ENCODE peak calls at places on chromosomes 13 and 19, in four cellular contexts. One of them, this sample, is unnamed.

GRCh38 chr19:801030-801860 is 4.0 kb downstream of the PTBP1 start:
- DNase-seq in vagina: no peak
- DNase-seq in cardiac muscle cell: peak
- DNase-seq in mesothelial cell of epicardium: no peak
- DNase-seq in this sample: no peak

GRCh38 chr13:99008577-99008976 is 30.7 kb upstream of the DOCK9 start:
- DNase-seq in mesothelial cell of epicardium: no peak
- DNase-seq in cardiac muscle cell: no peak
- DNase-seq in vagina: no peak
- DNase-seq in this sample: no peak

GRCh38 chr19:18543814-18544475 is 572 bp upstream of the FKBP8 start:
- DNase-seq in cardiac muscle cell: peak
- DNase-seq in mesothelial cell of epicardium: no peak
- DNase-seq in vagina: no peak
- DNase-seq in this sample: no peak

GRCh38 chr13:41007359-41008118 is 11.6 kb downstream of the ELF1 start:
- DNase-seq in vagina: no peak
- DNase-seq in mesothelial cell of epicardium: no peak
- DNase-seq in cardiac muscle cell: no peak
- DNase-seq in this sample: no peak

GRCh38 chr19:38430931-38431330 is 2.6 kb upstream of the RYR1 start:
- DNase-seq in cardiac muscle cell: no peak
- DNase-seq in mesothelial cell of epicardium: no peak
- DNase-seq in vagina: no peak
- DNase-seq in this sample: no peak

GRCh38 chr13:67155898-67156717 is 74.0 kb downstream of the PCDH9 start:
- DNase-seq in cardiac muscle cell: no peak
- DNase-seq in vagina: no peak
- DNase-seq in mesothelial cell of epicardium: no peak
- DNase-seq in this sample: no peak

GRCh38 chr19:32702010-32702409 is 10.4 kb downstream of the NUDT19 start:
- DNase-seq in mesothelial cell of epicardium: no peak
- DNase-seq in cardiac muscle cell: no peak
- DNase-seq in vagina: no peak
- DNase-seq in this sample: no peak

GRCh38 chr13:44237276-44237767 is 136.3 kb upstream of the SERP2 start:
- DNase-seq in vagina: no peak
- DNase-seq in mesothelial cell of epicardium: no peak
- DNase-seq in cardiac muscle cell: peak
- DNase-seq in this sample: no peak

GRCh38 chr13:111901301-111901905 is 165.5 kb upstream of the SOX1 start:
- DNase-seq in mesothelial cell of epicardium: no peak
- DNase-seq in vagina: peak
- DNase-seq in cardiac muscle cell: no peak
- DNase-seq in this sample: no peak

GRCh38 chr13:97976551-97977375 is 23.3 kb downstream of the IPO5 start:
- DNase-seq in mesothelial cell of epicardium: no peak
- DNase-seq in vagina: no peak
- DNase-seq in cardiac muscle cell: no peak
- DNase-seq in this sample: no peak

GRCh38 chr13:83940742-83941141 is 58.5 kb upstream of the SLITRK1 start:
- DNase-seq in mesothelial cell of epicardium: no peak
- DNase-seq in cardiac muscle cell: peak
- DNase-seq in vagina: no peak
- DNase-seq in this sample: no peak

GRCh38 chr19:38930776-38931761 is at the start of gene MRPS12:
- DNase-seq in cardiac muscle cell: peak
- DNase-seq in mesothelial cell of epicardium: peak
- DNase-seq in vagina: no peak
- DNase-seq in this sample: peak

GRCh38 chr13:30580852-30581502 is 36.7 kb upstream of the USPL1 start:
- DNase-seq in vagina: no peak
- DNase-seq in mesothelial cell of epicardium: no peak
- DNase-seq in cardiac muscle cell: no peak
- DNase-seq in this sample: no peak

GRCh38 chr13:23069571-23069970 is 111.2 kb upstream of the SGCG start:
- DNase-seq in vagina: no peak
- DNase-seq in mesothelial cell of epicardium: no peak
- DNase-seq in cardiac muscle cell: peak
- DNase-seq in this sample: no peak

GRCh38 chr19:32174386-32175113 is 170.9 kb upstream of the ZNF507 start:
- DNase-seq in vagina: peak
- DNase-seq in mesothelial cell of epicardium: no peak
- DNase-seq in cardiac muscle cell: no peak
- DNase-seq in this sample: no peak

GRCh38 chr13:44726214-44726613 is 150.1 kb upstream of the TSC22D1 start:
- DNase-seq in mesothelial cell of epicardium: no peak
- DNase-seq in vagina: no peak
- DNase-seq in cardiac muscle cell: peak
- DNase-seq in this sample: no peak

GRCh38 chr19:10037367-10037766 is 24.1 kb downstream of the RDH8 start:
- DNase-seq in mesothelial cell of epicardium: no peak
- DNase-seq in vagina: no peak
- DNase-seq in cardiac muscle cell: no peak
- DNase-seq in this sample: no peak

GRCh38 chr13:64446372-64446771 is 2783.8 kb downstream of the PCDH9 start:
- DNase-seq in cardiac muscle cell: no peak
- DNase-seq in mesothelial cell of epicardium: no peak
- DNase-seq in vagina: no peak
- DNase-seq in this sample: no peak

GRCh38 chr13:46721054-46721453 is 75.9 kb downstream of the ESD start:
- DNase-seq in vagina: no peak
- DNase-seq in mesothelial cell of epicardium: peak
- DNase-seq in cardiac muscle cell: peak
- DNase-seq in this sample: peak

GRCh38 chr13:73171926-73172325 is 113.1 kb downstream of the KLF5 start:
- DNase-seq in mesothelial cell of epicardium: no peak
- DNase-seq in cardiac muscle cell: peak
- DNase-seq in vagina: no peak
- DNase-seq in this sample: no peak

GRCh38 chr19:31232220-31232619 is 117.0 kb downstream of the TSHZ3 start:
- DNase-seq in cardiac muscle cell: no peak
- DNase-seq in vagina: no peak
- DNase-seq in mesothelial cell of epicardium: no peak
- DNase-seq in this sample: no peak

GRCh38 chr19:19270749-19271571 is 2.1 kb downstream of the TM6SF2 start:
- DNase-seq in vagina: no peak
- DNase-seq in cardiac muscle cell: no peak
- DNase-seq in mesothelial cell of epicardium: no peak
- DNase-seq in this sample: no peak

GRCh38 chr19:19388568-19389555 is 16.6 kb upstream of the GATAD2A start:
- DNase-seq in cardiac muscle cell: no peak
- DNase-seq in mesothelial cell of epicardium: no peak
- DNase-seq in vagina: no peak
- DNase-seq in this sample: no peak

GRCh38 chr13:105414639-105415038 is 1120.8 kb downstream of the EFNB2 start:
- DNase-seq in vagina: no peak
- DNase-seq in cardiac muscle cell: no peak
- DNase-seq in mesothelial cell of epicardium: no peak
- DNase-seq in this sample: no peak

GRCh38 chr13:53064721-53065120 is 36.1 kb downstream of the OLFM4 start:
- DNase-seq in vagina: no peak
- DNase-seq in cardiac muscle cell: peak
- DNase-seq in mesothelial cell of epicardium: no peak
- DNase-seq in this sample: no peak

GRCh38 chr19:6481541-6482342 is at the start of gene DENND1C:
- DNase-seq in cardiac muscle cell: peak
- DNase-seq in mesothelial cell of epicardium: no peak
- DNase-seq in vagina: no peak
- DNase-seq in this sample: peak

GRCh38 chr19:53511933-53512374 is 26.0 kb upstream of the ZNF331 start:
- DNase-seq in vagina: no peak
- DNase-seq in cardiac muscle cell: peak
- DNase-seq in mesothelial cell of epicardium: peak
- DNase-seq in this sample: peak

GRCh38 chr13:106865706-106866288 is 297.9 kb upstream of the ARGLU1 start:
- DNase-seq in mesothelial cell of epicardium: no peak
- DNase-seq in cardiac muscle cell: no peak
- DNase-seq in vagina: no peak
- DNase-seq in this sample: no peak

GRCh38 chr13:37709318-37709717 is 110.8 kb upstream of the POSTN start:
- DNase-seq in mesothelial cell of epicardium: no peak
- DNase-seq in vagina: no peak
- DNase-seq in cardiac muscle cell: no peak
- DNase-seq in this sample: no peak

GRCh38 chr13:77339408-77339807 is 12.5 kb upstream of the MYCBP2 start:
- DNase-seq in mesothelial cell of epicardium: no peak
- DNase-seq in vagina: no peak
- DNase-seq in cardiac muscle cell: no peak
- DNase-seq in this sample: no peak

GRCh38 chr19:29587518-29587986 is 18.5 kb upstream of the POP4 start:
- DNase-seq in mesothelial cell of epicardium: no peak
- DNase-seq in cardiac muscle cell: no peak
- DNase-seq in vagina: no peak
- DNase-seq in this sample: no peak

GRCh38 chr13:113123226-113124150 is 889 bp downstream of the F10 start:
- DNase-seq in mesothelial cell of epicardium: no peak
- DNase-seq in vagina: no peak
- DNase-seq in cardiac muscle cell: no peak
- DNase-seq in this sample: no peak

GRCh38 chr19:38409631-38410133 is 6.8 kb downstream of the FAM98C start:
- DNase-seq in mesothelial cell of epicardium: no peak
- DNase-seq in cardiac muscle cell: peak
- DNase-seq in vagina: no peak
- DNase-seq in this sample: no peak

GRCh38 chr19:8306235-8307054 is 1.7 kb downstream of the CD320 start:
- DNase-seq in mesothelial cell of epicardium: peak
- DNase-seq in vagina: no peak
- DNase-seq in cardiac muscle cell: no peak
- DNase-seq in this sample: peak

GRCh38 chr13:97743946-97744345 is 209.5 kb upstream of the IPO5 start:
- DNase-seq in cardiac muscle cell: peak
- DNase-seq in vagina: no peak
- DNase-seq in mesothelial cell of epicardium: no peak
- DNase-seq in this sample: no peak

GRCh38 chr13:73231456-73231855 is 172.7 kb downstream of the KLF5 start:
- DNase-seq in vagina: no peak
- DNase-seq in cardiac muscle cell: no peak
- DNase-seq in mesothelial cell of epicardium: no peak
- DNase-seq in this sample: no peak

GRCh38 chr13:45149964-45150363 is 29.7 kb downstream of the GTF2F2 start:
- DNase-seq in vagina: no peak
- DNase-seq in cardiac muscle cell: no peak
- DNase-seq in mesothelial cell of epicardium: no peak
- DNase-seq in this sample: no peak

DNA sequence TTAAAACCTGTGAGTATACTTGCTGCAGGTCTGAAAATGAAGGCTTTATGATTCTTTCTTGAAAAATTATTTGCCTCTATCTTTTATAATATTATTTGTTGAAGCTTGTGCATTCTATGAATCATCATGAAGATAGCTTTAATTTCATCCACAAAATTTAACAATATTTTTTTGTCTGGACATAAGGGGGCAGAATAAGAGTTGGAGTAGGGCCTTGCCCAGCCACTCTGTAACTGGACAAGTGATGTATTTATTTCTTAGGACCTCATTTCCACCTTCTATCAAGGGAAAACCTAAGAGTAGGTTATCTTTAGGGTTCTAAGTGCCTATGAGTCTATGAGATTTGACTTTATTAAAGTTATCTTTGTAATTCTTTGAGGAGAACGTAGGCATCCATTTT is 49.9 kb downstream of the N4BP2L1 start:
- DNase-seq in mesothelial cell of epicardium: no peak
- DNase-seq in cardiac muscle cell: peak
- DNase-seq in vagina: no peak
- DNase-seq in this sample: no peak
- TF ChIP-seq CTCF in mesothelial cell of epicardium: no peak
- TF ChIP-seq CTCF in cardiac muscle cell: no peak
- TF ChIP-seq CTCF in vagina: no peak
- TF ChIP-seq CTCF in this sample: no peak

GRCh38 chr13:60755380-60756163 is 358.6 kb downstream of the TDRD3 start:
- DNase-seq in cardiac muscle cell: no peak
- DNase-seq in vagina: no peak
- DNase-seq in mesothelial cell of epicardium: no peak
- DNase-seq in this sample: no peak
- TF ChIP-seq CTCF in cardiac muscle cell: no peak
- TF ChIP-seq CTCF in vagina: no peak
- TF ChIP-seq CTCF in mesothelial cell of epicardium: peak
- TF ChIP-seq CTCF in this sample: no peak

GRCh38 chr19:21256722-21257121 is 72.5 kb downstream of the ZNF708 start:
- DNase-seq in vagina: no peak
- DNase-seq in cardiac muscle cell: peak
- DNase-seq in mesothelial cell of epicardium: no peak
- DNase-seq in this sample: no peak
- TF ChIP-seq CTCF in vagina: no peak
- TF ChIP-seq CTCF in cardiac muscle cell: peak
- TF ChIP-seq CTCF in mesothelial cell of epicardium: no peak
- TF ChIP-seq CTCF in this sample: no peak

DNA sequence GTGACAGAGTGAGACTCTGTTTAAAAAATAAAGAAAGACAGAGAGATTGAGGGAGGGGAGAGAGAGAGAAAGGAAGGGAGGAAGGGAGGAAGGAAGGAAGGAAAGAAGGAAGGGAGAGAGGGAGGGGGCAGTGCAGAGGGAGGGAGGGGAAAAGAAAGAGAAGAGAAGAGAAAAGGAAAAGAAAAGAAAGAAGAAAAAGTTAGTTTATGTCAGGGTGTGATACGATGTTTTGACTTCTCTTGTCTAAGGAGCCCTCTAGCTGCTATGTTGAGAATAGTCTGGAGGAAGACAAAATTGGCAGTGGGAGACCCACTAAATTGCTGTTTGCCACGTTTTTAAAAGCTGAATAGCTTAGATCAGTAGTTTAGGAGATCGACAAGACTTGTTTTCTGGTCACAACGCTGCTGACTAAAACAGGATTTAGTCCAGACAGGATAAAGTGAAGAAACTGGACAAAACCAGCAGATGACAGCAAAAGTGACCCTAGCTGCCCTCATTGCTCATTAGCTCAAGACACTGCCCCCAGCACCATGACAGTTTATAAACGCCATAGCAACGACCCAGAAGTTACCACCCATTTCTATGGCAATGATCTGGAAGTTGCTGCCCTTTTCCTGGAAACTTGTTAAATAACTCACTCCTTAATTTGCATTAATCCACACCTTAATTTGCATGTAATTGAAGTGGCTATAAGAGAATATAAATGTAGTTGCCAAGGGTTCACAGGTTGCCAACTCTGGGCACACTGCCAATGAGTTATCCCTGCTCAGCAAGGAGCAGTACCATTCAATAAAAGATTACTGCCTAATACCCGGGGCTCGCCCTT is 11.1 kb downstream of the TEX101 start:
- DNase-seq in vagina: no peak
- DNase-seq in mesothelial cell of epicardium: no peak
- DNase-seq in cardiac muscle cell: peak
- DNase-seq in this sample: no peak
- TF ChIP-seq CTCF in vagina: peak
- TF ChIP-seq CTCF in mesothelial cell of epicardium: no peak
- TF ChIP-seq CTCF in cardiac muscle cell: peak
- TF ChIP-seq CTCF in this sample: peak